ENCODE peak calls at places on chromosome 1, in six cellular contexts. K, T, A, J, W and M are unnamed samples.

GRCh38 chr1:96749618-96750017 is 28.0 kb downstream of the PTBP2 start:
- DNase-seq in K (no peak), T (no peak), A (no peak), J (no peak), W (no peak), M (no peak)

GRCh38 chr1:37795340-37796110 is 1.9 kb downstream of the MANEAL start:
- DNase-seq in K (peak; percentile 41), T (peak; percentile 53), A (peak; percentile 68), J (no peak), W (peak; percentile 32), M (peak; percentile 53)

GRCh38 chr1:21869620-21870121 is 57.6 kb downstream of the LDLRAD2 start:
- DNase-seq in K (peak; percentile 82), T (peak; percentile 82), A (peak; percentile 94), J (peak; percentile 97), W (peak; percentile 83), M (peak; percentile 75)

GRCh38 chr1:12548279-12549105 is 69.5 kb downstream of the DHRS3 start:
- DNase-seq in K (no peak), T (no peak), A (no peak), J (peak; percentile 67), W (no peak), M (no peak)

GRCh38 chr1:83889707-83890106 is 109.2 kb downstream of the TTLL7 start:
- DNase-seq in K (no peak), T (no peak), A (no peak), J (no peak), W (peak; percentile 53), M (no peak)

GRCh38 chr1:55310517-55310927 is 95.4 kb upstream of the USP24 start:
- DNase-seq in K (no peak), T (no peak), A (no peak), J (no peak), W (peak; percentile 100), M (no peak)

GRCh38 chr1:53061859-53062714 is at the start of gene PODN:
- DNase-seq in K (no peak), T (peak; percentile 71), A (no peak), J (peak; percentile 77), W (no peak), M (no peak)

GRCh38 chr1:47754221-47754620 is 243.0 kb downstream of the TRABD2B start:
- DNase-seq in K (no peak), T (no peak), A (no peak), J (no peak), W (no peak), M (no peak)

GRCh38 chr1:154430903-154431302 is 25.8 kb downstream of the IL6R start:
- DNase-seq in K (no peak), T (no peak), A (no peak), J (no peak), W (no peak), M (no peak)
- H3K4me3 ChIP-seq in K (no peak overlapping the region), T (no peak overlapping the region), A (no peak overlapping the region), J (no peak overlapping the region), W (no peak overlapping the region), M (no peak overlapping the region)

GRCh38 chr1:23650344-23650990 is 41.1 kb upstream of the RPL11 start:
- DNase-seq in K (peak; percentile 43), T (peak; percentile 49), A (no peak), J (no peak), W (no peak), M (no peak)
- H3K4me1 ChIP-seq in K (peaks cover 17% of the 10 kb centered on the region), T (peaks cover 7% of the 10 kb centered on the region), A (no peaks in the 10 kb centered on the region), J (no peaks in the 10 kb centered on the region), W (no peaks in the 10 kb centered on the region), M (no peaks in the 10 kb centered on the region)

DNA sequence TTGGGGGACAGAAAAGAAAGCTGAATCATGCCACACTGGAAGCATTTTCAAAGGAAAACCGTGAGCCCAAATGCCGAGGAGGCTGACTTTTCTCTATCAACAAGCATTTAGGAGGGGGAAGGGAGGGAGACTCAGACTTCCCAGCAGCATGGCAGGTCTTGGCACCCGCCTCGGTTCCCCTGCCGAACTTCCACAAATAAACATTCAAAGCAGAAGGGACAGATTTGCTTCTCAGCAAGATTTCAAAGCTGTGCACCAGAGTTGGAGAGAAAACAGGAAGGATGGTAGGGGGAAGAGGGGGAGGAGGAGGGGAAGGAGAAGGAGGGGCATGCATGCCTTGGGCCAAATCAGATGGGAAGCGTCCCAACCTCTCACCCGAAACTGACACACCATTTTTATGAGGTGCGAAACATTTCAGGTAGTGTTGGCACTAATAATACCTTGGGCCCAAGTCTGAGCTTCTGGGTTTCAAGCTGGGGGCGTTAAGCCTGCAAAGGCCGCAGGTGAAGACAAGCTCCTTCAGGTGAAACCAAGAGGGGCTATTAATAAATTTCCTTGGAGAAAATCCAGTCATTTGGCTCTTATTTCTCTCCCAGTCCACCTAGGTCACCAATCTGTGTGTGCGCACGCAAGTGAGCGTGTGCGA is 26.4 kb downstream of the ABCA4 start:
- DNase-seq in K (peak; percentile 83), T (peak; percentile 54), A (no peak), J (peak; percentile 90), W (peak; percentile 78), M (peak; percentile 42)
- H3K4me3 ChIP-seq in K (no peak overlapping the region), T (peak overlapping the region; percentile 19), A (no peak overlapping the region), J (peak overlapping the region; percentile 8), W (no peak overlapping the region), M (no peak overlapping the region)

DNA sequence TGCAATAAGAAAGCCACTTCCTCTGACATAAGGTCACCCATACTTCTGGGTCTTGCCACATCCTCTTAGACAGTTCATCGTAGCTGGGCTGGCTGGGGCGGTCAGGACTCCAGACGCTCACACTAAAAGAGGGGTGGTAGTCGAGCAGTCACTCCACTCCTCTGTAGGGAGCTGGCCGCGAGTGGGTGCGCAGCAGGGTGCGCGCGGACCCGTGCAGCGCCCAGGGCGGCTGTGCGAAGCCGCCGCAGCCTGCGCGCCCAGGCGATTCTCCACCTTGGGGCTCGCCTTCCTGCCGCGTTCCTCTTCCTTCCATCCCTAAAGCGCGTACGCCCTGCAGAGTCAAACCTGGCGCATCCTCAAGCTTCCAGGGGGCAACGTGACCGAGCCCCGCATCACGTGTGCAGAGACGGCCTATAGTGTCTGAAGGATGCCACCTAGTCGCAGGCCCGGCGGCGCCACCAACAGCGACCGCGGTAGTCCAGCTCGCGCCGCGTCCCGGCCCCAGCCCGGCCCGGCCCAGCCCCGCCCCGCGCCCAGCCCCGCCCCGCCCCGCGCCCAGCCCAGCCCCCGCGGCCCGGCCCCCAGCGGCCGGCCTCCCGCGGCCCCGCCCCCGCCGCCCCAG is 360 bp upstream of the PRDX6 start:
- DNase-seq in K (peak; percentile 91), T (peak; percentile 95), A (peak; percentile 89), J (peak; percentile 95), W (peak; percentile 78), M (peak; percentile 88)
- H3K4me1 ChIP-seq in K (peaks cover 54% of the 10 kb centered on the region), T (peaks cover 44% of the 10 kb centered on the region), A (peaks cover 80% of the 10 kb centered on the region), J (no peaks in the 10 kb centered on the region), W (peaks cover 16% of the 10 kb centered on the region), M (peaks cover 2% of the 10 kb centered on the region)